ENCODE peak calls at places on chromosomes 2 and 18, in eight cellular contexts. One of them, this sample, is unnamed.

GRCh38 chr18:43234889-43235288 is 42.4 kb downstream of the SYT4 start:
- DNase-seq in foreskin fibroblast: no peak
- DNase-seq in thyroid gland: no peak
- DNase-seq in neural progenitor cell: no peak
- DNase-seq in neural crest cell: no peak
- DNase-seq in AG09309: no peak
- DNase-seq in heart right ventricle: no peak
- DNase-seq in WTC11: no peak
- DNase-seq in this sample: no peak

GRCh38 chr2:42856891-42857632 is 64.7 kb upstream of the HAAO start:
- DNase-seq in foreskin fibroblast: no peak
- DNase-seq in thyroid gland: no peak
- DNase-seq in neural progenitor cell: no peak
- DNase-seq in neural crest cell: no peak
- DNase-seq in AG09309: no peak
- DNase-seq in heart right ventricle: no peak
- DNase-seq in WTC11: no peak
- DNase-seq in this sample: no peak

GRCh38 chr2:61419570-61419969 is 51.3 kb downstream of the USP34 start:
- DNase-seq in foreskin fibroblast: no peak
- DNase-seq in thyroid gland: no peak
- DNase-seq in neural progenitor cell: no peak
- DNase-seq in neural crest cell: no peak
- DNase-seq in AG09309: no peak
- DNase-seq in heart right ventricle: no peak
- DNase-seq in WTC11: no peak
- DNase-seq in this sample: no peak

GRCh38 chr2:40283111-40283909 is 168.6 kb downstream of the SLC8A1 start:
- DNase-seq in foreskin fibroblast: peak
- DNase-seq in thyroid gland: no peak
- DNase-seq in neural progenitor cell: no peak
- DNase-seq in neural crest cell: no peak
- DNase-seq in AG09309: no peak
- DNase-seq in heart right ventricle: no peak
- DNase-seq in WTC11: no peak
- DNase-seq in this sample: no peak

GRCh38 chr2:37894601-37895000 is 30.5 kb upstream of the RMDN2 start:
- DNase-seq in foreskin fibroblast: no peak
- DNase-seq in thyroid gland: no peak
- DNase-seq in neural progenitor cell: no peak
- DNase-seq in neural crest cell: no peak
- DNase-seq in AG09309: no peak
- DNase-seq in heart right ventricle: no peak
- DNase-seq in WTC11: no peak
- DNase-seq in this sample: no peak

GRCh38 chr2:239943991-239944441 is 81.1 kb downstream of the NDUFA10 start:
- DNase-seq in foreskin fibroblast: no peak
- DNase-seq in thyroid gland: no peak
- DNase-seq in neural progenitor cell: no peak
- DNase-seq in neural crest cell: no peak
- DNase-seq in AG09309: no peak
- DNase-seq in heart right ventricle: no peak
- DNase-seq in WTC11: no peak
- DNase-seq in this sample: no peak

GRCh38 chr18:44770641-44771040 is 90.0 kb downstream of the SETBP1 start:
- DNase-seq in foreskin fibroblast: no peak
- DNase-seq in thyroid gland: no peak
- DNase-seq in neural progenitor cell: no peak
- DNase-seq in neural crest cell: no peak
- DNase-seq in AG09309: no peak
- DNase-seq in heart right ventricle: no peak
- DNase-seq in WTC11: no peak
- DNase-seq in this sample: no peak

GRCh38 chr2:68031546-68032160 is 31.2 kb downstream of the C1D start:
- DNase-seq in foreskin fibroblast: peak
- DNase-seq in thyroid gland: no peak
- DNase-seq in neural progenitor cell: peak
- DNase-seq in neural crest cell: no peak
- DNase-seq in AG09309: peak
- DNase-seq in heart right ventricle: no peak
- DNase-seq in WTC11: no peak
- DNase-seq in this sample: no peak

GRCh38 chr18:43159091-43159490 is 43.6 kb upstream of the RIT2 start:
- DNase-seq in foreskin fibroblast: peak
- DNase-seq in thyroid gland: no peak
- DNase-seq in neural progenitor cell: no peak
- DNase-seq in neural crest cell: no peak
- DNase-seq in AG09309: no peak
- DNase-seq in heart right ventricle: no peak
- DNase-seq in WTC11: no peak
- DNase-seq in this sample: no peak

GRCh38 chr2:201151127-201152074 is 31.5 kb upstream of the CASP10 start:
- DNase-seq in foreskin fibroblast: peak
- DNase-seq in thyroid gland: no peak
- DNase-seq in neural progenitor cell: no peak
- DNase-seq in neural crest cell: no peak
- DNase-seq in AG09309: peak
- DNase-seq in heart right ventricle: no peak
- DNase-seq in WTC11: no peak
- DNase-seq in this sample: no peak

GRCh38 chr18:79520473-79521390 is 125.0 kb downstream of the NFATC1 start:
- DNase-seq in foreskin fibroblast: no peak
- DNase-seq in thyroid gland: no peak
- DNase-seq in neural progenitor cell: no peak
- DNase-seq in neural crest cell: no peak
- DNase-seq in AG09309: no peak
- DNase-seq in heart right ventricle: no peak
- DNase-seq in WTC11: no peak
- DNase-seq in this sample: no peak

GRCh38 chr2:71639735-71640134 is 186.4 kb downstream of the DYSF start:
- DNase-seq in foreskin fibroblast: no peak
- DNase-seq in thyroid gland: no peak
- DNase-seq in neural progenitor cell: no peak
- DNase-seq in neural crest cell: no peak
- DNase-seq in AG09309: no peak
- DNase-seq in heart right ventricle: no peak
- DNase-seq in WTC11: no peak
- DNase-seq in this sample: no peak

GRCh38 chr2:191222952-191223351 is 22.3 kb upstream of the MYO1B start:
- DNase-seq in foreskin fibroblast: no peak
- DNase-seq in thyroid gland: no peak
- DNase-seq in neural progenitor cell: no peak
- DNase-seq in neural crest cell: no peak
- DNase-seq in AG09309: no peak
- DNase-seq in heart right ventricle: peak
- DNase-seq in WTC11: no peak
- DNase-seq in this sample: no peak

GRCh38 chr2:189685540-189686229 is 11.2 kb downstream of the ANKAR start:
- DNase-seq in foreskin fibroblast: peak
- DNase-seq in thyroid gland: peak
- DNase-seq in neural progenitor cell: no peak
- DNase-seq in neural crest cell: no peak
- DNase-seq in AG09309: no peak
- DNase-seq in heart right ventricle: no peak
- DNase-seq in WTC11: peak
- DNase-seq in this sample: no peak

GRCh38 chr2:111068435-111069058 is 52.2 kb upstream of the BCL2L11 start:
- DNase-seq in foreskin fibroblast: no peak
- DNase-seq in thyroid gland: peak
- DNase-seq in neural progenitor cell: no peak
- DNase-seq in neural crest cell: no peak
- DNase-seq in AG09309: no peak
- DNase-seq in heart right ventricle: no peak
- DNase-seq in WTC11: no peak
- DNase-seq in this sample: no peak

GRCh38 chr2:12607971-12608370 is 108.8 kb upstream of the TRIB2 start:
- DNase-seq in foreskin fibroblast: peak
- DNase-seq in thyroid gland: no peak
- DNase-seq in neural progenitor cell: no peak
- DNase-seq in neural crest cell: no peak
- DNase-seq in AG09309: no peak
- DNase-seq in heart right ventricle: no peak
- DNase-seq in WTC11: no peak
- DNase-seq in this sample: no peak

GRCh38 chr2:28360742-28361293 is 31.8 kb upstream of the FOSL2 start:
- DNase-seq in foreskin fibroblast: peak
- DNase-seq in thyroid gland: no peak
- DNase-seq in neural progenitor cell: no peak
- DNase-seq in neural crest cell: no peak
- DNase-seq in AG09309: no peak
- DNase-seq in heart right ventricle: peak
- DNase-seq in WTC11: no peak
- DNase-seq in this sample: no peak

GRCh38 chr18:80096032-80096565 is 13.0 kb upstream of the ADNP2 start:
- DNase-seq in foreskin fibroblast: no peak
- DNase-seq in thyroid gland: no peak
- DNase-seq in neural progenitor cell: no peak
- DNase-seq in neural crest cell: no peak
- DNase-seq in AG09309: no peak
- DNase-seq in heart right ventricle: no peak
- DNase-seq in WTC11: no peak
- DNase-seq in this sample: no peak

GRCh38 chr2:231710751-231711676 is 2.7 kb downstream of the PTMA start:
- DNase-seq in foreskin fibroblast: peak
- DNase-seq in thyroid gland: peak
- DNase-seq in neural progenitor cell: peak
- DNase-seq in neural crest cell: no peak
- DNase-seq in AG09309: no peak
- DNase-seq in heart right ventricle: peak
- DNase-seq in WTC11: no peak
- DNase-seq in this sample: peak

GRCh38 chr2:147845608-147846002 is 776 bp downstream of the ACVR2A start:
- DNase-seq in foreskin fibroblast: peak
- DNase-seq in thyroid gland: no peak
- DNase-seq in neural progenitor cell: no peak
- DNase-seq in neural crest cell: no peak
- DNase-seq in AG09309: no peak
- DNase-seq in heart right ventricle: no peak
- DNase-seq in WTC11: no peak
- DNase-seq in this sample: no peak

GRCh38 chr2:197870137-197870536 is 65.7 kb downstream of the PLCL1 start:
- DNase-seq in foreskin fibroblast: no peak
- DNase-seq in thyroid gland: no peak
- DNase-seq in neural progenitor cell: no peak
- DNase-seq in neural crest cell: no peak
- DNase-seq in AG09309: no peak
- DNase-seq in heart right ventricle: no peak
- DNase-seq in WTC11: no peak
- DNase-seq in this sample: no peak

GRCh38 chr2:120210234-120210781 is 12.9 kb downstream of the TMEM185B start:
- DNase-seq in foreskin fibroblast: no peak
- DNase-seq in thyroid gland: no peak
- DNase-seq in neural progenitor cell: no peak
- DNase-seq in neural crest cell: no peak
- DNase-seq in AG09309: no peak
- DNase-seq in heart right ventricle: no peak
- DNase-seq in WTC11: no peak
- DNase-seq in this sample: no peak
- TF ChIP-seq CTCF in foreskin fibroblast: no peak
- TF ChIP-seq CTCF in thyroid gland: no peak
- TF ChIP-seq CTCF in neural progenitor cell: no peak
- TF ChIP-seq CTCF in neural crest cell: no peak
- TF ChIP-seq CTCF in AG09309: no peak
- TF ChIP-seq CTCF in heart right ventricle: no peak
- TF ChIP-seq CTCF in WTC11: no peak
- TF ChIP-seq CTCF in this sample: no peak

GRCh38 chr2:128293870-128294455 is 24.7 kb downstream of the HS6ST1 start:
- DNase-seq in foreskin fibroblast: no peak
- DNase-seq in thyroid gland: no peak
- DNase-seq in neural progenitor cell: no peak
- DNase-seq in neural crest cell: no peak
- DNase-seq in AG09309: no peak
- DNase-seq in heart right ventricle: no peak
- DNase-seq in WTC11: no peak
- DNase-seq in this sample: no peak

GRCh38 chr2:128291844-128292598 is 26.6 kb downstream of the HS6ST1 start:
- DNase-seq in foreskin fibroblast: no peak
- DNase-seq in thyroid gland: no peak
- DNase-seq in neural progenitor cell: no peak
- DNase-seq in neural crest cell: no peak
- DNase-seq in AG09309: no peak
- DNase-seq in heart right ventricle: no peak
- DNase-seq in WTC11: no peak
- DNase-seq in this sample: no peak

GRCh38 chr2:128292599-128293425 is 25.9 kb downstream of the HS6ST1 start:
- DNase-seq in foreskin fibroblast: no peak
- DNase-seq in thyroid gland: no peak
- DNase-seq in neural progenitor cell: no peak
- DNase-seq in neural crest cell: no peak
- DNase-seq in AG09309: no peak
- DNase-seq in heart right ventricle: no peak
- DNase-seq in WTC11: no peak
- DNase-seq in this sample: no peak

GRCh38 chr2:128291161-128291843 is 27.4 kb downstream of the HS6ST1 start:
- DNase-seq in foreskin fibroblast: no peak
- DNase-seq in thyroid gland: no peak
- DNase-seq in neural progenitor cell: no peak
- DNase-seq in neural crest cell: no peak
- DNase-seq in AG09309: no peak
- DNase-seq in heart right ventricle: no peak
- DNase-seq in WTC11: no peak
- DNase-seq in this sample: no peak

GRCh38 chr2:128293426-128293755 is 25.3 kb downstream of the HS6ST1 start:
- DNase-seq in foreskin fibroblast: no peak
- DNase-seq in thyroid gland: no peak
- DNase-seq in neural progenitor cell: no peak
- DNase-seq in neural crest cell: no peak
- DNase-seq in AG09309: no peak
- DNase-seq in heart right ventricle: no peak
- DNase-seq in WTC11: no peak
- DNase-seq in this sample: no peak
- TF ChIP-seq CTCF in foreskin fibroblast: no peak
- TF ChIP-seq CTCF in thyroid gland: no peak
- TF ChIP-seq CTCF in neural progenitor cell: no peak
- TF ChIP-seq CTCF in neural crest cell: no peak
- TF ChIP-seq CTCF in AG09309: no peak
- TF ChIP-seq CTCF in heart right ventricle: no peak
- TF ChIP-seq CTCF in WTC11: no peak
- TF ChIP-seq CTCF in this sample: no peak

DNA sequence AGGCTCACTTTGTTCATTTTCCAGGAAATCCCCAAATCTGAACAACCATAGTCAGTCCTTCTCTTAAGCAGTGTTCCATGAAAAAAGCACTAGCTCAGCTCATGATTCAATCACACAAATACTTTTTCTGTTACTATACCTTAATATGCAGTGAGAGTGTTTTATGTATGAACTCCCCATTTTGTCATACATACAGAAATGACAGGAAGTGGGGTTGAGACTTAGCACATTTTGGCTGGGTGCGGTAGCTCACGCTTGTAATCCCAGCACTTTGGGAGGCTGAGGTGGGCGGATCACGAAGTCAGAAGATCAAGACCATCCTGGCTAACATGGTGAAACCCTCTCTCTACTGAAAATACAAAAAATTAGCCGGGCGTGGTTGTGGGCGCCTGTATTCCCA is 55.2 kb upstream of the DTNB start:
- DNase-seq in foreskin fibroblast: no peak
- DNase-seq in thyroid gland: no peak
- DNase-seq in neural progenitor cell: no peak
- DNase-seq in neural crest cell: no peak
- DNase-seq in AG09309: no peak
- DNase-seq in heart right ventricle: no peak
- DNase-seq in WTC11: no peak
- DNase-seq in this sample: no peak
- TF ChIP-seq CTCF in foreskin fibroblast: no peak
- TF ChIP-seq CTCF in thyroid gland: no peak
- TF ChIP-seq CTCF in neural progenitor cell: no peak
- TF ChIP-seq CTCF in neural crest cell: no peak
- TF ChIP-seq CTCF in AG09309: no peak
- TF ChIP-seq CTCF in heart right ventricle: no peak
- TF ChIP-seq CTCF in WTC11: no peak
- TF ChIP-seq CTCF in this sample: no peak

GRCh38 chr2:212402316-212402715 is 136.3 kb downstream of the ERBB4 start:
- DNase-seq in foreskin fibroblast: no peak
- DNase-seq in thyroid gland: no peak
- DNase-seq in neural progenitor cell: no peak
- DNase-seq in neural crest cell: no peak
- DNase-seq in AG09309: no peak
- DNase-seq in heart right ventricle: no peak
- DNase-seq in WTC11: no peak
- DNase-seq in this sample: no peak
- TF ChIP-seq CTCF in foreskin fibroblast: no peak
- TF ChIP-seq CTCF in thyroid gland: no peak
- TF ChIP-seq CTCF in neural progenitor cell: no peak
- TF ChIP-seq CTCF in neural crest cell: no peak
- TF ChIP-seq CTCF in AG09309: no peak
- TF ChIP-seq CTCF in heart right ventricle: no peak
- TF ChIP-seq CTCF in WTC11: no peak
- TF ChIP-seq CTCF in this sample: no peak

This sample was measured in endothelial cell.